ENCODE peak calls at places on chromosomes 2 and 18, in nine cellular contexts. N, D, R, O, P, A, X, Z and I are unnamed samples.

GRCh38 chr2:223641062-223641461 is 38.9 kb upstream of the SCG2 start:
- DNase-seq in Z (no peak), D (no peak), O (no peak), X (peak; percentile 41), N (peak; percentile 13), A (peak; percentile 31), R (no peak), P (no peak), I (peak; percentile 28)

GRCh38 chr2:36355157-36355889 is at the start of gene CRIM1:
- DNase-seq in A (peak; percentile 87), Z (peak; percentile 79), X (peak; percentile 54), O (peak; percentile 91), P (peak; percentile 55), N (peak; percentile 94), D (peak; percentile 79), R (peak; percentile 92), I (peak; percentile 88)

GRCh38 chr2:101325425-101325824 is 16.9 kb upstream of the RNF149 start:
- DNase-seq in D (no peak), P (no peak), R (no peak), O (no peak), N (no peak), Z (no peak), X (no peak), A (no peak), I (no peak)

GRCh38 chr2:104889261-104890091 is 35.6 kb downstream of the POU3F3 start:
- DNase-seq in N (no peak), X (no peak), O (no peak), P (no peak), A (no peak), R (no peak), D (no peak), Z (no peak), I (no peak)

GRCh38 chr2:1546023-1546591 is 132.8 kb downstream of the TPO start:
- DNase-seq in A (peak; percentile 72), O (peak; percentile 71), R (peak; percentile 76), D (peak; percentile 16), N (peak; percentile 59), X (peak; percentile 84), P (no peak), Z (no peak), I (peak; percentile 48)

GRCh38 chr18:46672062-46672970 is 15.3 kb upstream of the LOXHD1 start:
- DNase-seq in N (peak; percentile 47), R (peak; percentile 56), Z (no peak), P (no peak), X (no peak), A (no peak), O (no peak), D (no peak), I (no peak)

GRCh38 chr2:38966006-38966405 is 76.3 kb downstream of the ARHGEF33 start:
- DNase-seq in X (no peak), A (no peak), R (no peak), O (no peak), Z (no peak), N (no peak), P (no peak), D (no peak), I (no peak)

GRCh38 chr18:77733292-77733903 is 483.8 kb downstream of the GALR1 start:
- DNase-seq in Z (no peak), O (no peak), A (no peak), X (no peak), R (no peak), N (no peak), P (no peak), D (no peak), I (no peak)

GRCh38 chr2:288002-288742 is at the start of gene ALKAL2:
- DNase-seq in R (no peak), A (no peak), D (no peak), O (peak; percentile 60), P (no peak), Z (no peak), X (no peak), N (no peak), I (peak; percentile 48)

GRCh38 chr2:201807452-201807980 is 1.2 kb downstream of the CDK15 start:
- DNase-seq in A (no peak), P (peak; percentile 38), D (no peak), R (peak; percentile 76), Z (no peak), X (no peak), N (peak; percentile 90), O (peak; percentile 64), I (peak; percentile 45)

GRCh38 chr2:15993232-15993610 is 52.9 kb downstream of the MYCN start:
- DNase-seq in O (no peak), R (no peak), X (no peak), D (no peak), Z (no peak), N (no peak), A (no peak), P (no peak), I (no peak)

GRCh38 chr2:65344689-65345088 is 87.7 kb downstream of the SPRED2 start:
- DNase-seq in N (no peak), D (no peak), P (no peak), O (no peak), Z (no peak), X (no peak), R (no peak), A (no peak), I (no peak)

GRCh38 chr18:9642799-9643445 is 28.6 kb upstream of the PPP4R1 start:
- DNase-seq in Z (no peak), X (no peak), R (no peak), N (peak; percentile 42), P (no peak), A (peak; percentile 35), D (no peak), O (no peak), I (no peak)

GRCh38 chr2:127069003-127069402 is 38.0 kb downstream of the BIN1 start:
- DNase-seq in R (no peak), D (no peak), N (no peak), O (no peak), Z (no peak), P (no peak), A (no peak), X (no peak), I (no peak)

GRCh38 chr2:129935118-129935517 is 44.3 kb upstream of the RAB6C start:
- DNase-seq in X (no peak), Z (no peak), P (no peak), N (peak; percentile 53), A (no peak), D (no peak), O (no peak), R (no peak), I (no peak)

GRCh38 chr18:65235966-65236634 is 514.7 kb upstream of the CDH7 start:
- DNase-seq in N (no peak), A (peak; percentile 62), R (no peak), Z (no peak), P (peak; percentile 65), O (peak; percentile 76), X (peak; percentile 85), D (no peak), I (no peak)

GRCh38 chr2:112640800-112641675 is 4.7 kb upstream of the SLC20A1 start:
- DNase-seq in A (peak; percentile 91), O (peak; percentile 48), Z (no peak), P (no peak), X (no peak), D (no peak), R (peak; percentile 79), N (peak; percentile 84), I (no peak)

GRCh38 chr18:45254683-45255082 is 360.6 kb upstream of the SLC14A2 start:
- DNase-seq in A (no peak), O (no peak), R (peak; percentile 74), P (no peak), D (no peak), N (peak; percentile 87), Z (no peak), X (no peak), I (peak; percentile 44)

GRCh38 chr18:50277935-50278334 is 3.4 kb downstream of the MBD1 start:
- DNase-seq in P (no peak), Z (no peak), N (no peak), O (no peak), A (peak; percentile 45), D (no peak), R (no peak), X (no peak), I (no peak)

GRCh38 chr2:11784747-11785610 is 38.5 kb downstream of the LPIN1 start:
- DNase-seq in A (peak; percentile 29), P (no peak), D (peak; percentile 54), N (peak; percentile 46), O (peak; percentile 70), Z (no peak), R (peak; percentile 78), X (no peak), I (peak; percentile 46)

GRCh38 chr18:24373331-24373730 is 24.3 kb downstream of the OSBPL1A start:
- DNase-seq in D (no peak), X (no peak), Z (no peak), O (no peak), A (peak; percentile 32), R (no peak), P (no peak), N (no peak), I (no peak)